ENCODE peak calls at places on chromosomes 4 and X, in seven cellular contexts. X is cardiac septum, E is HS-5, C is anterior cingulate cortex, I is ELF-1, J is NCI-H510A treated with DMSO at 0.1 percent for 48 hours, T is skeletal muscle cell. U is an unnamed sample.

GRCh38 chr4:93478805-93479204 is 349.7 kb upstream of the ATOH1 start:
- DNase-seq in X (no peak), E (no peak), C (no peak), I (no peak), J (no peak), T (no peak), U (no peak)

GRCh38 chr4:175998782-175999181 is 66.9 kb upstream of the WDR17 start:
- DNase-seq in X (no peak), E (no peak), C (no peak), I (no peak), J (no peak), T (no peak), U (no peak)

GRCh38 chr4:139890810-139891209 is 225.2 kb downstream of the MGST2 start:
- DNase-seq in X (no peak), E (peak), C (no peak), I (no peak), J (no peak), T (peak), U (peak)

GRCh38 chrX:139113682-139114081 is 402.2 kb upstream of the FGF13 start:
- DNase-seq in X (no peak), E (no peak), C (no peak), I (no peak), J (no peak), T (no peak), U (no peak)

GRCh38 chr4:19776021-19776459 is 475.7 kb upstream of the SLIT2 start:
- DNase-seq in X (no peak), E (peak), C (no peak), I (no peak), J (peak), T (peak), U (peak)

GRCh38 chr4:41281038-41281634 is 24.4 kb downstream of the UCHL1 start:
- DNase-seq in X (no peak), E (peak), C (peak), I (peak), J (peak), T (no peak), U (peak)

GRCh38 chr4:98284640-98285046 is 23.5 kb downstream of the RAP1GDS1 start:
- DNase-seq in X (no peak), E (no peak), C (no peak), I (peak), J (no peak), T (no peak), U (no peak)

GRCh38 chr4:129355031-129355430 is 259.1 kb downstream of the C4orf33 start:
- DNase-seq in X (no peak), E (no peak), C (no peak), I (no peak), J (no peak), T (no peak), U (no peak)

GRCh38 chr4:7906171-7906581 is 33.5 kb downstream of the AFAP1 start:
- DNase-seq in X (no peak), E (no peak), C (no peak), I (no peak), J (no peak), T (no peak), U (no peak)

GRCh38 chr4:2423695-2424094 is 4.9 kb downstream of the CFAP99 start:
- DNase-seq in X (no peak), E (no peak), C (no peak), I (peak), J (no peak), T (no peak), U (no peak)

GRCh38 chr4:166435449-166435848 is 562.4 kb downstream of the TLL1 start:
- DNase-seq in X (no peak), E (peak), C (no peak), I (no peak), J (no peak), T (peak), U (peak)

GRCh38 chr4:118734491-118735205 is 49.5 kb downstream of the METTL14 start:
- DNase-seq in X (no peak), E (no peak), C (no peak), I (no peak), J (no peak), T (no peak), U (no peak)

U was measured in glomerular endothelial cell.